ENCODE peak calls at places on chromosomes 1 and 21, in six cellular contexts. D is CD8-positive, alpha-beta T cell; F is lower leg skin; N is astrocyte of the spinal cord; L is BJ; V is neural progenitor cell. A is an unnamed sample.

GRCh38 chr1:147547065-147547464 is 5.8 kb downstream of the BCL9 start:
- DNase-seq in D (no peak), F (no peak), N (no peak), L (no peak), V (no peak), A (no peak)

GRCh38 chr21:35927262-35927661 is 133.1 kb downstream of the SETD4 start:
- DNase-seq in D (no peak), F (no peak), N (no peak), L (no peak), V (no peak), A (no peak)

GRCh38 chr1:35111106-35111505 is 31.9 kb downstream of the ZMYM1 start:
- DNase-seq in D (no peak), F (no peak), N (peak), L (peak), V (no peak), A (no peak)

GRCh38 chr1:86155061-86155806 is 1.3 kb downstream of the COL24A1 start:
- DNase-seq in D (no peak), F (no peak), N (peak), L (no peak), V (peak), A (peak)

GRCh38 chr21:32538147-32538792 is 47.1 kb downstream of the TCP10L start:
- DNase-seq in D (peak), F (no peak), N (no peak), L (no peak), V (no peak), A (peak)

GRCh38 chr1:173356211-173356762 is 120.8 kb upstream of the PRDX6 start:
- DNase-seq in D (no peak), F (no peak), N (no peak), L (no peak), V (no peak), A (no peak)

GRCh38 chr1:44717196-44717595 is 13.8 kb downstream of the RNU5D-1 start:
- DNase-seq in D (no peak), F (no peak), N (no peak), L (no peak), V (no peak), A (no peak)

GRCh38 chr1:17586172-17586963 is 46.9 kb downstream of the ARHGEF10L start:
- DNase-seq in D (no peak), F (no peak), N (peak), L (peak), V (no peak), A (no peak)

GRCh38 chr1:171110485-171111340 is 20.0 kb downstream of the FMO3 start:
- DNase-seq in D (no peak), F (no peak), N (no peak), L (peak), V (no peak), A (no peak)

GRCh38 chr1:181910905-181911304 is 150.6 kb downstream of the ZNF648 start:
- DNase-seq in D (no peak), F (no peak), N (no peak), L (no peak), V (peak), A (no peak)

GRCh38 chr1:27349784-27350672 is 8.2 kb downstream of the SYTL1 start:
- DNase-seq in D (no peak), F (no peak), N (peak), L (peak), V (peak), A (no peak)

GRCh38 chr1:84171471-84171870 is 27.4 kb downstream of the PRKACB start:
- DNase-seq in D (no peak), F (no peak), N (no peak), L (no peak), V (no peak), A (no peak)

GRCh38 chr1:70211536-70211935 is 6.2 kb upstream of the LRRC40 start:
- DNase-seq in D (no peak), F (no peak), N (no peak), L (no peak), V (no peak), A (no peak)

GRCh38 chr1:26083246-26083645 is 15.8 kb upstream of the TRIM63 start:
- DNase-seq in D (no peak), F (no peak), N (no peak), L (no peak), V (no peak), A (no peak)

GRCh38 chr1:172530000-172530399 is 3.0 kb upstream of the SUCO start:
- DNase-seq in D (no peak), F (no peak), N (no peak), L (no peak), V (no peak), A (no peak)

GRCh38 chr1:76073471-76073870 is 1.1 kb upstream of the ST6GALNAC3 start:
- DNase-seq in D (no peak), F (no peak), N (peak), L (peak), V (no peak), A (no peak)

GRCh38 chr1:26745191-26745590 is 42.6 kb upstream of the PIGV start:
- DNase-seq in D (no peak), F (no peak), N (peak), L (no peak), V (no peak), A (no peak)

GRCh38 chr21:17051054-17051453 is 461.8 kb upstream of the CXADR start:
- DNase-seq in D (no peak), F (peak), N (no peak), L (no peak), V (no peak), A (no peak)

GRCh38 chr1:13764933-13765332 is 64.9 kb downstream of the PRDM2 start:
- DNase-seq in D (peak), F (no peak), N (no peak), L (no peak), V (peak), A (no peak)

GRCh38 chr21:33971492-33972013 is 55.9 kb upstream of the ATP5PO start:
- DNase-seq in D (no peak), F (no peak), N (peak), L (peak), V (peak), A (peak)

GRCh38 chr1:57254006-57254405 is 169.9 kb downstream of the DAB1 start:
- DNase-seq in D (no peak), F (no peak), N (peak), L (peak), V (no peak), A (no peak)

GRCh38 chr21:43865471-43866181 is 603 bp downstream of the AGPAT3 start:
- DNase-seq in D (peak), F (no peak), N (no peak), L (no peak), V (peak), A (no peak)

GRCh38 chr1:67710417-67710816 is 25.4 kb downstream of the GADD45A start:
- DNase-seq in D (no peak), F (no peak), N (peak), L (no peak), V (no peak), A (no peak)

GRCh38 chr1:21814241-21814918 is 2.3 kb downstream of the LDLRAD2 start:
- DNase-seq in D (no peak), F (no peak), N (no peak), L (no peak), V (peak), A (no peak)

GRCh38 chr21:43758132-43758619 is 17.9 kb downstream of the CSTB start:
- DNase-seq in D (no peak), F (no peak), N (peak), L (no peak), V (no peak), A (no peak)

GRCh38 chr21:36835383-36835795 is 131.1 kb downstream of the HLCS start:
- DNase-seq in D (no peak), F (no peak), N (no peak), L (peak), V (no peak), A (no peak)

GRCh38 chr1:219731771-219732170 is 118.9 kb upstream of the ZC3H11B start:
- DNase-seq in D (no peak), F (no peak), N (no peak), L (no peak), V (no peak), A (no peak)

GRCh38 chr21:34302496-34302895 is 61.3 kb upstream of the KCNE2 start:
- DNase-seq in D (no peak), F (no peak), N (no peak), L (no peak), V (no peak), A (no peak)

GRCh38 chr1:77631302-77631701 is 51.2 kb downstream of the ZZZ3 start:
- DNase-seq in D (no peak), F (no peak), N (no peak), L (no peak), V (no peak), A (no peak)

GRCh38 chr1:201220388-201220715 is 29.7 kb downstream of the IGFN1 start:
- DNase-seq in D (no peak), F (no peak), N (no peak), L (no peak), V (no peak), A (no peak)

GRCh38 chr1:16321176-16321867 is 31.0 kb downstream of the FBXO42 start:
- DNase-seq in D (no peak), F (no peak), N (no peak), L (no peak), V (no peak), A (no peak)

GRCh38 chr1:107830546-107830945 is 134.4 kb downstream of the VAV3 start:
- DNase-seq in D (no peak), F (no peak), N (no peak), L (no peak), V (no peak), A (no peak)

GRCh38 chr21:42164064-42164789 is 54.7 kb upstream of the ABCG1 start:
- DNase-seq in D (peak), F (peak), N (no peak), L (no peak), V (peak), A (peak)
- TF ChIP-seq CTCF in D (peak), F (no peak), N (peak), L (no peak), V (peak), A (peak)

DNA sequence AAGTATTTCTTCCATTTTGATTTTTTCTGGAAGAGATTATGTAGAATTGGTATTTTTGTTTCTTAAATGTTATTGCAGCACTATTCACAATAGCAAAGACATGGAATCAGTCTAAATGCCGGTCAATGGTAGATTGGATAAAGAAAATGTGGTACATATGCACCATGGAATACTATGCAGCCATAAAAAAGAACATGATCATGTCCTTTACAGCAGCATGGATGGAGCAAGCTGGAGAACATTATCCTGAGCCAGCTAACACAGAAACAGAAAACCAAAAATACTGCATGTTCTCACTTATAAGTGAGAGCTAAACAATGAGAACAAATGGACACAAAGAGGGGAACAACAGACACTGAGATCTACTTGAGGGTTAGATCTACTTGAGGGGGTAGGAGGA is 5.4 kb downstream of the FGGY start:
- DNase-seq in D (no peak), F (no peak), N (no peak), L (no peak), V (no peak), A (no peak)
- TF ChIP-seq CTCF in D (no peak), F (no peak), N (no peak), L (no peak), V (no peak), A (no peak)

DNA sequence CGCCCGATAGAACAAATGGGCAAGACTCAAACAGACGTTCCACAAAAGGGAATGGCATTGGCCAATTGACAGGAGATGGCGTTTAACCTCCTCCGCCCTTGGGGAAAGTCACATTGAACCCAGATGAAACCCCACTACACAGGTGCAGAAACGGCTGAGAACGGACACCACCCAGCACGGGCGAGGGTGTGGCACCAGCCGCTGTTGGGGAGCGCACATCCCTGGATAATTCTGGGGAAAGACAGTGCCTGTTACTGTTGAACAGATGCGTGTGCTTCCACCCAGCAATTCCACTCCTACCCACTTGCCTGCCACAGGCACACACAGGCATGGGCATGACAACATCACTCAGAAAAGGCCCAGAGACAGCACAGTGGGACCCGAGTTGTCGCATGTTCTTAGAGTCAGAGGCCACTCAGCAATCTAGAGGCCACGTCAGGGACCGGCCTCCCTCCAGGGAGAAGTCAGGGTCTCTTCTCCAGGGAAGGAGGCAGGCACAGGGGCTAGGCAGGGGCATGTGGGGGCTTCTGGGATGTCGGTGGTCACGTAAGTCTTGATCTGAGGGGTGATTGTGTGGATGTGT is 15.2 kb downstream of the PRXL2B start:
- DNase-seq in D (no peak), F (no peak), N (no peak), L (no peak), V (no peak), A (no peak)
- TF ChIP-seq CTCF in D (no peak), F (no peak), N (no peak), L (no peak), V (no peak), A (no peak)

GRCh38 chr1:52697795-52698674 is at the start of gene COA7:
- DNase-seq in D (peak), F (peak), N (peak), L (peak), V (peak), A (peak)
- TF ChIP-seq CTCF in D (no peak), F (no peak), N (no peak), L (no peak), V (no peak), A (no peak)

DNA sequence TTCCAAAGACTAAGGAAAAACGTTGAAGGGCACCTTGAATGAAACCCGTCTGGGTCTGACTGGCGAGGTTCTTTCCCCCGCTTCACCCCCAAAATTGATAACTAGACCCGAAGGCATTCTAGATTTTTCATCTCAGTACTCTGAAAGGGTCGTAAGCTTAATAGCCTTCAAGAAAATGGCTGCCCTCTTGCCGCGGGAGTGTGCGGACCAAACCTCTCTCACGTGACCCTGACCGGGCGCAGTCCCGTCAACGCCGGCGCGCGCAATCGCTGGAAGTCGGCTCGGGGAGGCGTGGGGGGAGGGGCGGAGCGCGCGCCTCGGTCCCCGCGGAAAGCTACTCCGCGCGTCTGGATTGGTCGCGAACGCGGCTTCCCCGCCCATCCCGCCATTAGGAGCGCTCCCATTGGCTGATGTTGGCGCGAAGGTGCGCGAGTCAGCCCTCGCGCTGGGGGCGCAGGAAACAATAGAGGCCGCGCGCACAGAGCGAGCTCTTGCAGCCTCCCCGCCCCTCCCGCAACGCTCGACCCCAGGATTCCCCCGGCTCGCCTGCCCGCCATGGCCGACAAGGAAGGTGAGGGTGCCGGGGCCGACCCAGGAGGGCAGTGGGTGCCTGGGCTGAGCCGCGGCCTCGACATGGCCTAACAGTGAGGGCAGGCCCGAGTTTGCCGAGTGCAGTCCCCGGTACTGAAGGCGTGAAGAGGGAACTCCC is at the start of gene RBBP4:
- DNase-seq in D (peak), F (peak), N (peak), L (peak), V (peak), A (peak)
- TF ChIP-seq CTCF in D (no peak), F (no peak), N (no peak), L (no peak), V (no peak), A (no peak)

DNA sequence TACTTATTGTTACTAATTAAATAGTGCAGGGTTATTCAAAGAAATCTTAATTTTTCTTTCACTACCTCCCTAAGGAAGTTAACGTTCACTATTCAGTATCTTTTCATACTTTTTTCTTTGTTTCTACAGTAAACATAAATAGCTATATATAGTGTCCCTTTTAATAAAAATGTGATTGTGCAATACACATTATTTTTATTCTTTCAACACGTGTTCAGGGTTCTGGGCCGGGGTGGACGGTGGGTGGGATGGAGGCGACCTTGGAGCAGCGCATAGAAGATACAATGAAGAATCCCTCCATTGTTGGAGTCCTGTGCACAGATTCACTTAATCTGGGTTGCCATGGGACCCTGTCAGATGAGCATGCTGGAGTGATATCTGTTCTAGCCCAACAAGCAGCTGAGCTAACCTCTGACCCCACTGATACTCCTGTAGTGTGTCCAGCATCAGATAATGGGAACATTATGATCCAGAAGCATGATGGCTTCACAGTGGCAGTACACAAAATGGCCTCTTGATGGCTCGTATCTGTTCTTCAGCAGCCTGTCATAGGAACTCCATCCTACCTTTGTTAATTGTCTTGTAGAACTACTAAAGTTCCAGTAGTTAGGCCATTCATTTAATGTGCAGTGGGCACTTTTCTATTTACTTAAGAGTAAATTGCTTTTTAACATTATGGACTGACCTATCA is 155.9 kb upstream of the L1TD1 start:
- DNase-seq in D (no peak), F (no peak), N (no peak), L (no peak), V (no peak), A (no peak)
- TF ChIP-seq CTCF in D (no peak), F (no peak), N (no peak), L (no peak), V (peak), A (no peak)

A was measured in osteocyte.